ENCODE peak calls at places on chromosome X, in six cellular contexts. X, S, D, T, G and U are unnamed samples.

GRCh38 chrX:25034889-25035288 is 19.1 kb upstream of the ARX start:
- DNase-seq in X (no peak), S (no peak), T (peak), G (no peak), D (no peak), U (no peak)

GRCh38 chrX:3167771-3168170 is 126.5 kb downstream of the ARSF start:
- DNase-seq in G (no peak), D (no peak), S (no peak), X (no peak), T (no peak), U (no peak)

GRCh38 chrX:30865020-30865419 is 24.0 kb downstream of the TAB3 start:
- DNase-seq in S (no peak), X (no peak), G (no peak), D (no peak), T (peak), U (no peak)

GRCh38 chrX:119194631-119195030 is 41.5 kb upstream of the PGRMC1 start:
- DNase-seq in G (no peak), T (peak), D (no peak), X (peak), S (no peak), U (no peak)

GRCh38 chrX:66635360-66635759 is 3.5 kb downstream of the EDA2R start:
- DNase-seq in G (no peak), X (no peak), D (no peak), S (no peak), T (no peak), U (no peak)

GRCh38 chrX:115425359-115425758 is 135.6 kb upstream of the PLS3 start:
- DNase-seq in D (no peak), X (no peak), S (no peak), G (no peak), T (no peak), U (no peak)

GRCh38 chrX:2696698-2697215 is 5.7 kb downstream of the CD99 start:
- DNase-seq in G (no peak), D (no peak), S (no peak), X (no peak), T (peak), U (no peak)

GRCh38 chrX:44343412-44343942 is at the start of gene EFHC2:
- DNase-seq in D (peak), S (peak), X (no peak), T (peak), G (peak), U (peak)

GRCh38 chrX:11953615-11954014 is 184.7 kb upstream of the FRMPD4 start:
- DNase-seq in X (no peak), T (peak), D (no peak), G (no peak), S (no peak), U (no peak)

GRCh38 chrX:25721564-25721963 is 416.6 kb upstream of the MAGEB18 start:
- DNase-seq in S (no peak), D (no peak), X (no peak), T (peak), G (no peak), U (no peak)

GRCh38 chrX:41303013-41303412 is 30.9 kb upstream of the DDX3X start:
- DNase-seq in D (no peak), X (no peak), G (no peak), S (no peak), T (no peak), U (no peak)

GRCh38 chrX:94914235-94914634 is 1240.2 kb downstream of the FAM133A start:
- DNase-seq in D (no peak), G (no peak), S (no peak), X (no peak), T (no peak), U (no peak)

GRCh38 chrX:123665197-123665596 is 67.7 kb downstream of the THOC2 start:
- DNase-seq in T (peak), D (no peak), S (no peak), X (no peak), G (no peak), U (no peak)

GRCh38 chrX:44872319-44872816 is 620 bp upstream of the KDM6A start:
- DNase-seq in D (no peak), T (peak), S (peak), G (peak), X (no peak), U (peak)

GRCh38 chrX:14956813-14957212 is 83.6 kb downstream of the MOSPD2 start:
- DNase-seq in T (no peak), D (no peak), X (no peak), G (no peak), S (no peak), U (no peak)

GRCh38 chrX:23900220-23900797 is 7.4 kb downstream of the APOO start:
- DNase-seq in X (no peak), G (peak), D (no peak), T (no peak), S (no peak), U (no peak)

GRCh38 chrX:8869812-8870211 is 68.6 kb upstream of the FAM9A start:
- DNase-seq in D (no peak), S (no peak), X (no peak), T (no peak), G (no peak), U (no peak)

GRCh38 chrX:120456973-120457372 is 12.1 kb downstream of the LAMP2 start:
- DNase-seq in X (no peak), S (no peak), T (peak), D (no peak), G (no peak), U (no peak)

GRCh38 chrX:128287693-128288092 is 235.5 kb upstream of the ACTRT1 start:
- DNase-seq in S (no peak), X (no peak), D (no peak), G (no peak), T (peak), U (no peak)

GRCh38 chrX:101619336-101619735 is 1.5 kb upstream of the ARMCX6 start:
- DNase-seq in D (no peak), G (no peak), X (no peak), S (no peak), T (peak), U (no peak)

GRCh38 chrX:96611619-96612362 is 72.9 kb upstream of the DIAPH2 start:
- DNase-seq in T (no peak), X (no peak), G (no peak), S (no peak), D (no peak), U (no peak)

GRCh38 chrX:103904301-103904700 is 58.1 kb upstream of the TMSB15B start:
- DNase-seq in T (no peak), G (no peak), S (no peak), X (no peak), D (no peak), U (no peak)

GRCh38 chrX:17459008-17459407 is 84.0 kb downstream of the NHS start:
- DNase-seq in S (peak), T (no peak), D (no peak), X (no peak), G (peak), U (no peak)

GRCh38 chrX:129823523-129823922 is 20.2 kb downstream of the ZDHHC9 start:
- DNase-seq in S (no peak), X (no peak), T (no peak), D (no peak), G (no peak), U (no peak)

GRCh38 chrX:13511557-13512330 is 57.7 kb upstream of the EGFL6 start:
- DNase-seq in S (no peak), X (no peak), G (no peak), D (no peak), T (no peak), U (no peak)

GRCh38 chrX:53544936-53545335 is 110.8 kb upstream of the HSD17B10 start:
- DNase-seq in S (no peak), G (no peak), T (no peak), X (no peak), D (no peak), U (no peak)

GRCh38 chrX:141402897-141403610 is 160.7 kb upstream of the SPANXC start:
- DNase-seq in T (no peak), G (no peak), D (no peak), X (no peak), S (no peak), U (no peak)

GRCh38 chrX:19182785-19183184 is 60.5 kb upstream of the ADGRG2 start:
- DNase-seq in X (peak), T (no peak), D (no peak), G (no peak), S (no peak), U (no peak)

GRCh38 chrX:116378961-116379360 is 57.4 kb upstream of the SLC6A14 start:
- DNase-seq in G (no peak), S (no peak), X (no peak), T (no peak), D (no peak), U (no peak)

GRCh38 chrX:65697915-65698796 is 30.7 kb downstream of the MSN start:
- DNase-seq in D (peak), G (peak), S (no peak), X (no peak), T (no peak), U (no peak)

GRCh38 chrX:66008403-66008970 is 31.4 kb downstream of the VSIG4 start:
- DNase-seq in T (no peak), G (no peak), X (no peak), S (no peak), D (no peak), U (no peak)

GRCh38 chrX:153829549-153829798 is 870 bp downstream of the PDZD4 start:
- DNase-seq in T (no peak), D (no peak), X (no peak), G (no peak), S (no peak), U (no peak)

GRCh38 chrX:153830632-153831434 is 489 bp upstream of the PDZD4 start:
- DNase-seq in G (no peak), T (no peak), X (no peak), S (no peak), D (no peak), U (no peak)

GRCh38 chrX:153828723-153829548 is 1.4 kb downstream of the PDZD4 start:
- DNase-seq in X (no peak), S (no peak), D (no peak), G (no peak), T (no peak), U (peak)

GRCh38 chrX:153831435-153832150 is 1.2 kb upstream of the PDZD4 start:
- DNase-seq in S (no peak), D (no peak), T (no peak), X (no peak), G (no peak), U (no peak)

GRCh38 chrX:153829799-153830631 is at the start of gene PDZD4:
- DNase-seq in S (no peak), G (no peak), X (no peak), D (no peak), T (no peak), U (no peak)
- H3K4me3 ChIP-seq in S (peak), G (peak), X (peak), D (peak), T (peak), U (peak)

GRCh38 chrX:10897768-10898167 is 213.4 kb upstream of the HCCS start:
- DNase-seq in D (no peak), S (no peak), G (no peak), X (no peak), T (no peak), U (no peak)
- TF ChIP-seq CTCF in D (no peak), S (no peak), G (no peak), X (no peak), T (no peak), U (no peak)

GRCh38 chrX:107733686-107734085 is 41.9 kb downstream of the TSC22D3 start:
- DNase-seq in T (no peak), X (no peak), S (no peak), D (no peak), G (no peak), U (no peak)
- H3K27ac ChIP-seq in T (no peak), X (peak), S (peak), D (no peak), G (peak), U (peak)

GRCh38 chrX:47620303-47620685 is 637 bp upstream of the SYN1 start:
- DNase-seq in G (no peak), D (no peak), S (no peak), T (no peak), X (peak), U (no peak)
- H3K4me3 ChIP-seq in G (no peak), D (no peak), S (no peak), T (no peak), X (no peak), U (no peak)

GRCh38 chrX:97683256-97683655 is 799.5 kb downstream of the RPA4 start:
- DNase-seq in D (no peak), S (no peak), T (no peak), X (no peak), G (no peak), U (no peak)

DNA sequence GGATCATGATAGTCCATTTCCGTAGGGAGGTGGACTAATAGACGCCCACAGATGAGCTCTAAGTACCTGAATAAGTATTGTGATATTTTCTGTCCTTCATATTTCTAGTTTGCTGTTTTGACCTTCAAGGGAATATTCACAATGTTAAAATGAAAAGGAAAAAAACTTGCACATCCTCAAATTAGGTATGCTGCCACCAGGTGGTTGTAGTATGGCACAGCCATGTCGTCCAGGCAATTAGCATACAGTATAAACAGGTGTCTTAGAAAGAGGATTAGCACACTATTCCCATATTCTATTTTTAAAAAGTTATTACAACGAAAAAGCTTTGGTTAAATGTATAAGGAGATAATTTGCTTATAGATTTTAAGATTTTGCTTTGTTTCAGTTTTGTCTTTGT is 802.0 kb downstream of the RPA4 start:
- DNase-seq in X (no peak), S (no peak), D (peak), G (no peak), T (peak), U (no peak)
- TF ChIP-seq CTCF in X (no peak), S (peak), D (peak), G (peak), T (peak), U (no peak)

GRCh38 chrX:85052207-85052606 is 48.5 kb downstream of the APOOL start:
- DNase-seq in X (no peak), T (no peak), S (no peak), G (no peak), D (no peak), U (no peak)

GRCh38 chrX:85052636-85053343 is 49.1 kb downstream of the APOOL start:
- DNase-seq in S (no peak), X (no peak), D (no peak), G (no peak), T (peak), U (no peak)

DNA sequence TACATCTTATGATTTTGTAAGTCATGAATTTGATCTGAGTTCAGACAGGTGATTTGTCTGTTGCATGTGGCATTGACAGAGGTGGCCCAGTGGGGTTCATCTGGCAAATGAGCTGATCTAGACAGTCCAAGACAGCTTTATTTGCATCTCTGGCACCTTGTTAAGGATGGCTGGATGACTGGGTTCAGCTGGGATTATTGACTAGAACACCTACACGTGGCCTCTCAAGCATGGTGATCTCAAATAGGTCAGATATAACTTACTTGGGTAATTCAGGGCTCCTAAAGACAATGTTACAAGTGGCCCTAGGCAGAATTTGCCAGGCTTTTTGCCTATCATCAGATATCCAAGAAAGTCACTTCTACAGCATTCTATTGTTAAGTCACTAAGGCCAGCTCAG is 48.0 kb downstream of the APOOL start:
- DNase-seq in T (no peak), X (no peak), S (no peak), D (no peak), G (no peak), U (no peak)
- H3K27ac ChIP-seq in T (no peak), X (no peak), S (no peak), D (no peak), G (peak), U (peak)

DNA sequence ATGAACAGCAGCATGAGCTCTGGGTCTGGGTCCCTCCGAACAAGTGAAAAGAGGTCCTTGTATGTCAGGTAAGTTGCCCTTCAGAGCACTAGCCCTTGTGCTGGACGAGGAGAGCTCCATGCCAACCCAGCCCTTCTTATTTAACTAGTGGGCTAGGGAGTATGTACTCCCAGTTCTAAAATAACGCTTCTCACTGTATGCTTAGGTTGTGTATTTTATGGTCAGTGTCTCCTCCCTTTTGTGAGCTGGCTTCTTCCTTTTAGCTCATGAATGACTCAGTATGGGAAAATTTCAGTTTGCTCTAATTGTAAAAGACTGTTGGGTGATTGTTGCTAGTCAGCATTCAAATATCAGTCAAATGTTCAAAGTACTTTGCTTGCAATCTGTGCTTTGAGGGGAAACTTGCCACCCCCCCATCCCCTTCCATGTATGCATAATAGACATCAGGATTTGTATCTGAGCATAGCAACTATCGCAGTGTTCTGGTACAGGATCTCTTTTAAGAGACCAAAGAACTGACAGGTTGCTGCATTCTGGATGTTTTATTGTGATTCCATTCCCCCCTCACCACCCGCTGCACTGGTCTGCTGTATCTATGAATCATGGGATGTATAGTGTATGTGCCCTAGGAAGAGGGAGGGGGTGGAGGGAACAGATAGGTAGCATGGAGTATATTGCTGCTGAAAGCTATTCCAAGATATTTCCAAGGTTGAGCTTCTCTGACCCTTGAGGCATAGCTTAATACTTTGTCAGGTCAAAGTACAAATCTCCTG is 34.7 kb downstream of the DLG3 start:
- DNase-seq in X (no peak), T (peak), G (no peak), S (no peak), D (no peak), U (no peak)
- H3K4me3 ChIP-seq in X (no peak), T (peak), G (no peak), S (no peak), D (no peak), U (no peak)

DNA sequence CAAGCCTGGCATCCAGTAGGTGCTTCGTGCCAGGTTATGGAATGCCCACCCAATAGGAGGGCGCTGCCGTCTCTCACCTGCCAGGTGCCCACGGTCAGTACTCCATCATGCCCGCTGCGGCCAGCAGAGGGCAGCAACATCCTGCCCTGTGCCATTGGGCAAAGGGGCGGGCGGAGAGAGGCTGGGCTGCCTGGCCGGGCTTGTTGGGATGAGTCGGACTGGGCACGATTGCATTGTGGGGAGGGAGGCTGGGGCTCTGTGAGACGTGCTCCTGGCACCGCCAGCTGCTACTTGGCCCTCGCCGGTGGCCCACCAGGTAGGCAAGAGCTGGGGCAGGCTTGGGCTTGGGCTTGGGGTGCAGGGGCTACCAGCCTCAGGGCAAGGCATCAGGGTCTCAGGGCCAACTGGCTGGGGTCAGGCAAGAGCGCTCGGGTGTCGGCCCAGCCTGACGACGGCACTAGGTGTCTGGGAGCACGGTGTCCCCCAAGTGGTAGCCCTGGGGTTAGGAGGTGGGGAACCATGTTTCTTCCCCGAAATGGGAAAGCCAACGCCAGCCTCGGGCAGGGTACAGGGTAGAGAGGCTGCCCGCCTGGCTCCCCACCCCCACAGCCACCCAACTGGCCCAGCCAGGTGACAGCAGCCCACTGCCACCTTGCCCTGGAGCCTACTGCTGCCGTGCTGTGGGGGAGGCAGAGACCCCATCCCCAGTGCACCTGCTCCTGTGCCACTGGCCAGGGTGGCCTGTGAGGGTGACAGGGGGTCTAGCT is at the start of gene PLXNB3:
- DNase-seq in T (peak), S (peak), X (no peak), G (peak), D (peak), U (peak)
- TF ChIP-seq CTCF in T (peak), S (peak), X (peak), G (peak), D (peak), U (peak)

GRCh38 chrX:46912098-46912672 is at the start of gene JADE3:
- DNase-seq in D (peak), S (peak), T (peak), X (no peak), G (peak), U (peak)

GRCh38 chrX:46910415-46910814 is 1.8 kb upstream of the JADE3 start:
- DNase-seq in T (no peak), X (no peak), G (no peak), D (no peak), S (no peak), U (no peak)

GRCh38 chrX:46913710-46914109 is 1.5 kb downstream of the JADE3 start:
- DNase-seq in T (peak), D (peak), S (peak), X (no peak), G (no peak), U (no peak)

GRCh38 chrX:46916273-46916672 is 4.1 kb downstream of the JADE3 start:
- DNase-seq in T (no peak), D (no peak), S (no peak), X (no peak), G (no peak), U (no peak)

GRCh38 chrX:46912673-46913491 is 661 bp downstream of the JADE3 start:
- DNase-seq in G (peak), D (peak), X (no peak), T (peak), S (no peak), U (no peak)
- H3K27ac ChIP-seq in G (peak), D (peak), X (peak), T (no peak), S (no peak), U (peak)